ENCODE peak calls at places on chromosomes 2 and 18, in five cellular contexts. F is GM23338; L is nephron progenitor cell; I is stomach; V is activated CD8-positive, alpha-beta memory T cell treated with anti-CD3 and anti-CD28 coated beads, Interleukin-2, amount 50 U/mL, for 48 hours. B is an unnamed sample.

GRCh38 chr2:227340106-227340505 is 15.1 kb downstream of the MFF start:
- DNase-seq in F (no peak), L (no peak), I (no peak), V (no peak), B (no peak)

GRCh38 chr18:44680271-44681038 is at the start of gene SETBP1:
- DNase-seq in F (peak; percentile 62), L (peak; percentile 70), I (peak; percentile 76), V (peak; percentile 80), B (peak; percentile 81)

GRCh38 chr18:44682871-44683221 is 2.2 kb downstream of the SETBP1 start:
- DNase-seq in F (peak; percentile 83), L (peak; percentile 61), I (peak; percentile 38), V (no peak), B (peak; percentile 43)

GRCh38 chr2:37982847-37983246 is 57.8 kb downstream of the RMDN2 start:
- DNase-seq in F (peak; percentile 36), L (no peak), I (no peak), V (no peak), B (no peak)

GRCh38 chr2:203280428-203281064 is 41.7 kb downstream of the CYP20A1 start:
- DNase-seq in F (no peak), L (no peak), I (no peak), V (no peak), B (no peak)

GRCh38 chr18:23953984-23954383 is 60.6 kb upstream of the TTC39C start:
- DNase-seq in F (no peak), L (no peak), I (no peak), V (no peak), B (no peak)

GRCh38 chr2:62740221-62740620 is 34.7 kb downstream of the EHBP1 start:
- DNase-seq in F (no peak), L (no peak), I (no peak), V (no peak), B (no peak)

GRCh38 chr2:240646900-240647502 is 21.7 kb downstream of the GPR35 start:
- DNase-seq in F (no peak), L (no peak), I (no peak), V (no peak), B (no peak)

GRCh38 chr2:111161971-111162370 is 41.3 kb downstream of the BCL2L11 start:
- DNase-seq in F (no peak), L (no peak), I (peak; percentile 67), V (no peak), B (peak; percentile 84)

GRCh38 chr2:234730066-234730640 is 221.7 kb upstream of the SH3BP4 start:
- DNase-seq in F (no peak), L (no peak), I (no peak), V (no peak), B (no peak)

GRCh38 chr18:61785588-61785987 is 107.2 kb downstream of the RNF152 start:
- DNase-seq in F (no peak), L (no peak), I (no peak), V (no peak), B (no peak)

GRCh38 chr18:77016133-77016839 is 116.3 kb downstream of the MBP start:
- DNase-seq in F (no peak), L (no peak), I (no peak), V (no peak), B (no peak)

B was measured in tibial artery.